ENCODE peak calls at places on chromosomes 6 and 20, in seven cellular contexts. One of them, this sample, is unnamed.

GRCh38 chr6:24883618-24884017 is 52.1 kb downstream of the RIPOR2 start:
- DNase-seq in breast epithelium: no peak
- DNase-seq in suprapubic skin: no peak
- DNase-seq in IMR-90: peak; percentile 93
- DNase-seq in ovary: no peak
- DNase-seq in stomach: no peak
- DNase-seq in heart left ventricle: no peak
- DNase-seq in this sample: no peak

GRCh38 chr6:130366011-130366963 is at the start of gene TMEM200A:
- DNase-seq in breast epithelium: peak; percentile 32
- DNase-seq in suprapubic skin: peak; percentile 82
- DNase-seq in IMR-90: peak; percentile 51
- DNase-seq in ovary: peak; percentile 71
- DNase-seq in stomach: peak; percentile 30
- DNase-seq in heart left ventricle: peak; percentile 26
- DNase-seq in this sample: no peak

GRCh38 chr6:97726378-97726777 is 443.4 kb upstream of the MMS22L start:
- DNase-seq in breast epithelium: no peak
- DNase-seq in suprapubic skin: no peak
- DNase-seq in IMR-90: no peak
- DNase-seq in ovary: no peak
- DNase-seq in stomach: no peak
- DNase-seq in heart left ventricle: no peak
- DNase-seq in this sample: no peak

GRCh38 chr6:143538374-143538773 is 26.9 kb upstream of the FUCA2 start:
- DNase-seq in breast epithelium: no peak
- DNase-seq in suprapubic skin: no peak
- DNase-seq in IMR-90: no peak
- DNase-seq in ovary: no peak
- DNase-seq in stomach: no peak
- DNase-seq in heart left ventricle: no peak
- DNase-seq in this sample: no peak

GRCh38 chr6:139531148-139531547 is 156.7 kb upstream of the CITED2 start:
- DNase-seq in breast epithelium: no peak
- DNase-seq in suprapubic skin: no peak
- DNase-seq in IMR-90: peak; percentile 62
- DNase-seq in ovary: no peak
- DNase-seq in stomach: no peak
- DNase-seq in heart left ventricle: no peak
- DNase-seq in this sample: no peak

GRCh38 chr6:148760568-148761531 is 14.0 kb downstream of the UST start:
- DNase-seq in breast epithelium: peak; percentile 30
- DNase-seq in suprapubic skin: peak; percentile 87
- DNase-seq in IMR-90: peak; percentile 92
- DNase-seq in ovary: peak; percentile 71
- DNase-seq in stomach: peak; percentile 35
- DNase-seq in heart left ventricle: peak; percentile 57
- DNase-seq in this sample: peak; percentile 18

GRCh38 chr6:105282801-105283585 is 103.2 kb upstream of the POPDC3 start:
- DNase-seq in breast epithelium: no peak
- DNase-seq in suprapubic skin: no peak
- DNase-seq in IMR-90: no peak
- DNase-seq in ovary: no peak
- DNase-seq in stomach: no peak
- DNase-seq in heart left ventricle: no peak
- DNase-seq in this sample: no peak

GRCh38 chr6:27359231-27359630 is 29.3 kb upstream of the ZNF391 start:
- DNase-seq in breast epithelium: no peak
- DNase-seq in suprapubic skin: no peak
- DNase-seq in IMR-90: no peak
- DNase-seq in ovary: no peak
- DNase-seq in stomach: no peak
- DNase-seq in heart left ventricle: no peak
- DNase-seq in this sample: no peak

GRCh38 chr20:63547484-63548480 is at the start of gene SRMS:
- DNase-seq in breast epithelium: no peak
- DNase-seq in suprapubic skin: no peak
- DNase-seq in IMR-90: no peak
- DNase-seq in ovary: no peak
- DNase-seq in stomach: no peak
- DNase-seq in heart left ventricle: no peak
- DNase-seq in this sample: no peak

GRCh38 chr6:156822747-156823206 is 45.6 kb downstream of the ARID1B start:
- DNase-seq in breast epithelium: no peak
- DNase-seq in suprapubic skin: no peak
- DNase-seq in IMR-90: no peak
- DNase-seq in ovary: no peak
- DNase-seq in stomach: no peak
- DNase-seq in heart left ventricle: no peak
- DNase-seq in this sample: no peak

GRCh38 chr20:17897566-17898307 is 70.9 kb downstream of the SNX5 start:
- DNase-seq in breast epithelium: no peak
- DNase-seq in suprapubic skin: no peak
- DNase-seq in IMR-90: no peak
- DNase-seq in ovary: no peak
- DNase-seq in stomach: no peak
- DNase-seq in heart left ventricle: no peak
- DNase-seq in this sample: no peak

GRCh38 chr6:27471365-27472115 is 1.4 kb downstream of the ZNF184 start:
- DNase-seq in breast epithelium: no peak
- DNase-seq in suprapubic skin: no peak
- DNase-seq in IMR-90: no peak
- DNase-seq in ovary: no peak
- DNase-seq in stomach: no peak
- DNase-seq in heart left ventricle: no peak
- DNase-seq in this sample: no peak

GRCh38 chr20:34256629-34257124 is 15.5 kb downstream of the ASIP start:
- DNase-seq in breast epithelium: no peak
- DNase-seq in suprapubic skin: no peak
- DNase-seq in IMR-90: no peak
- DNase-seq in ovary: no peak
- DNase-seq in stomach: no peak
- DNase-seq in heart left ventricle: no peak
- DNase-seq in this sample: no peak

GRCh38 chr20:62985089-62985778 is 21.5 kb downstream of the BHLHE23 start:
- DNase-seq in breast epithelium: no peak
- DNase-seq in suprapubic skin: no peak
- DNase-seq in IMR-90: no peak
- DNase-seq in ovary: no peak
- DNase-seq in stomach: no peak
- DNase-seq in heart left ventricle: no peak
- DNase-seq in this sample: no peak

GRCh38 chr20:21229163-21229562 is 74.0 kb upstream of the XRN2 start:
- DNase-seq in breast epithelium: no peak
- DNase-seq in suprapubic skin: no peak
- DNase-seq in IMR-90: peak; percentile 15
- DNase-seq in ovary: no peak
- DNase-seq in stomach: no peak
- DNase-seq in heart left ventricle: no peak
- DNase-seq in this sample: no peak

GRCh38 chr20:60010689-60011417 is 52.6 kb downstream of the CDH26 start:
- DNase-seq in breast epithelium: no peak
- DNase-seq in suprapubic skin: no peak
- DNase-seq in IMR-90: no peak
- DNase-seq in ovary: no peak
- DNase-seq in stomach: no peak
- DNase-seq in heart left ventricle: no peak
- DNase-seq in this sample: no peak

DNA sequence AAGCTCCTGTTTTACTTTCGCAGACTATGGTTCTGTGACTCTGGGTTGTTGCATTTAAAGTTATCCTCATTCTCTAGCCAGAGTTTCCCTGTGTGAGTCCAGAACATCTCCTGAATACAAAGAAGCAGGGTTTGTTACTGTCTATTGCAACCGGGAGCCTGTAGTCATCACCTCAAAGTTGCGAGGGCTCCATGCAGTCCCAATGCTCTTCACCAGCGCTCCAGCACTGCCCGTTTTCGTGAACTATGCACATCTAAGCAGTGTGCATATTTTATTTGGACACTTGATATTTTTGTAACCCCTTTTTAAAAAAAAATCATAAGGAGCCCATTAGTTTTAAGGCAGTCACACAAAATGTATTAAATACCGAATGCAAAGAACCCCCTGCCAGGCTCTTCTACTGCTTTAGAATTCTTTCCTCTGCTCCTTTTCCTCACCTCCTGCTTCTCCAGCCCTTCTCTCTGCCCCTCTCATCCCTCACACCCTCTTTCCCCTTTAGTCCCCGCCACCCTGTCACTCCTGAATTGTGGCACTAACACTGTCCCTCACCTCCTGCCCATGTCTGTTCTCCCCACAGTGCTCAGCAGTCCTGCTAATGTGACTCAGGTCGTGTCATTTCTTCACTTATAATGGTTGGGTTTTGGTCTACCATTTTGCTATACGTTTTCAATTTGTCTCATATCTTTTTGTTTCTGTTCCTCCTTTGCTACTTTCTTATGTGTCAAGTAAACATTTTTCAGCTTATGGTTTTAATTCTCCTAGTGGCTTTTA is 1.1 kb upstream of the HLA-C start:
- DNase-seq in breast epithelium: no peak
- DNase-seq in suprapubic skin: no peak
- DNase-seq in IMR-90: no peak
- DNase-seq in ovary: no peak
- DNase-seq in stomach: no peak
- DNase-seq in heart left ventricle: no peak
- DNase-seq in this sample: no peak
- H3K27ac ChIP-seq in breast epithelium: peak overlapping the region; percentile 86
- H3K27ac ChIP-seq in suprapubic skin: peak overlapping the region; percentile 95
- H3K27ac ChIP-seq in IMR-90: no peak overlapping the region
- H3K27ac ChIP-seq in ovary: no peak overlapping the region
- H3K27ac ChIP-seq in stomach: peak overlapping the region; percentile 99
- H3K27ac ChIP-seq in heart left ventricle: peak overlapping the region; percentile 98
- H3K27ac ChIP-seq in this sample: peak overlapping the region; percentile 82

GRCh38 chr6:33167374-33168148 is 24.7 kb downstream of the COL11A2 start:
- DNase-seq in breast epithelium: no peak
- DNase-seq in suprapubic skin: no peak
- DNase-seq in IMR-90: no peak
- DNase-seq in ovary: no peak
- DNase-seq in stomach: no peak
- DNase-seq in heart left ventricle: no peak
- DNase-seq in this sample: no peak
- TF ChIP-seq POLR2A in breast epithelium: no peak
- TF ChIP-seq POLR2A in suprapubic skin: no peak
- TF ChIP-seq POLR2A in IMR-90: no peak
- TF ChIP-seq POLR2A in ovary: no peak
- TF ChIP-seq POLR2A in stomach: no peak
- TF ChIP-seq POLR2A in heart left ventricle: no peak
- TF ChIP-seq POLR2A in this sample: no peak

DNA sequence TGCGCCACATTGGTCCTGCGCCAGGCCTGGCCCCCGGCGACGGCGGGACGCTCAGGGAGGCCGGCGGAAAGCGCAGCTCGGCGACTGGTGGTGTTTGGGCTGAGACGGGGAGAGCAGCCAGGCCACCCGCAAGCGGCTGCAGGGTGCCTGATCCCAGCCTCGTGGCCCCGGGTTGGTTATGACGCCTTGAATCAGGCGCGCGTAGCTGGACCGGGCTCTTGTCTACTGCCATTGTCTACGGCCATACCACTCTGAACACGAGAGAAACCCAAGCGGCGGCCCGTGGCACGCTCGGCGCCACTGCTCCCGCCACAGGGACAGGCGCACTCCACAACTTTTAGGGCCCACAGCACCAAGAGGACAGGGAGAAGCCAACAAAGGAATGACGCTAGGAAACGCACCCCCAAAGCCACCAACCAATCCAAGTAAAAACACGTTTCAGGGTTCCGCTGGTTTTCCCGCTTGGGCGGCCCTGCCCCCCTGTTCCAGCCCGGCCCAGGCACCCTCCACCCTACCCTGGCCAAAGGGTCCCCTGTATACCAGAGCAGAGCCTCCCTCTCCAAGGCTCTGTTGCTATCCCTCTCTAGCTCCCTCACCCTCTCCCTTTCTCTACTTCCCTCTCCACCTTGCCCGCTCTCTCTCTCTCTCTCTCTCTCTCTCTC is 1849.3 kb upstream of the DEFB115 start:
- DNase-seq in breast epithelium: no peak
- DNase-seq in suprapubic skin: no peak
- DNase-seq in IMR-90: no peak
- DNase-seq in ovary: no peak
- DNase-seq in stomach: no peak
- DNase-seq in heart left ventricle: no peak
- DNase-seq in this sample: no peak
- H3K9me3 ChIP-seq in breast epithelium: peaks cover 36% of the 10 kb centered on the region
- H3K9me3 ChIP-seq in suprapubic skin: no peaks in the 10 kb centered on the region
- H3K9me3 ChIP-seq in IMR-90: peaks cover 26% of the 10 kb centered on the region
- H3K9me3 ChIP-seq in ovary: no peaks in the 10 kb centered on the region
- H3K9me3 ChIP-seq in stomach: peaks cover 4% of the 10 kb centered on the region
- H3K9me3 ChIP-seq in heart left ventricle: peaks cover 12% of the 10 kb centered on the region
- H3K9me3 ChIP-seq in this sample: no peaks in the 10 kb centered on the region

GRCh38 chr20:38129893-38130609 is 35.0 kb downstream of the TGM2 start:
- DNase-seq in breast epithelium: no peak
- DNase-seq in suprapubic skin: no peak
- DNase-seq in IMR-90: no peak
- DNase-seq in ovary: no peak
- DNase-seq in stomach: no peak
- DNase-seq in heart left ventricle: peak; percentile 29
- DNase-seq in this sample: no peak
- H3K27ac ChIP-seq in breast epithelium: no peak overlapping the region
- H3K27ac ChIP-seq in suprapubic skin: no peak overlapping the region
- H3K27ac ChIP-seq in IMR-90: no peak overlapping the region
- H3K27ac ChIP-seq in ovary: no peak overlapping the region
- H3K27ac ChIP-seq in stomach: no peak overlapping the region
- H3K27ac ChIP-seq in heart left ventricle: peak overlapping the region; percentile 32
- H3K27ac ChIP-seq in this sample: no peak overlapping the region

DNA sequence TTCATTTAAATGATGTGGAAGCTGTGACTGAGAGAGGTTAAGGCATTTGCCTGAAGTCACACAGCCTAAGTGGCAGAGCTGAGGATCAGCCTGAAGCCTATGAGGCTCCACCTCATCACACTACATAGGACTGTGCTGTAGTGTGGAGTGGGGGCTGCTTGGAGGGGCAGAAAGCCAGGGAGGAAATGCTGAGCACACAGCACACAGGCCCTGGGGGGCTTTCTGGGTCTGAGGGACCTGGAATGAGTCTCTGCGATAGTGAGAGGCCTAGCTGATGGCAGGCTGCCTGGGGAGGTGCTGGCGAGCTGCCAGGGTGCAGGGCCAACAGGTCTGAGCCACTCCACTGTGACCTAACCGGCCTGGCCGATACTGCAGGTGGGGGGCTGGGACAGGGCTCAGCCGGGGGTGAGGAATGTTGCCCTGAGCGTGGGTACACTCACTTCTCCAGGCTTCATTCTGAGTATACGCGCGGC is 2.2 kb upstream of the ARHGAP40 start:
- DNase-seq in breast epithelium: peak; percentile 72
- DNase-seq in suprapubic skin: no peak
- DNase-seq in IMR-90: no peak
- DNase-seq in ovary: no peak
- DNase-seq in stomach: peak; percentile 85
- DNase-seq in heart left ventricle: peak; percentile 82
- DNase-seq in this sample: no peak
- TF ChIP-seq POLR2A in breast epithelium: no peak
- TF ChIP-seq POLR2A in suprapubic skin: no peak
- TF ChIP-seq POLR2A in IMR-90: no peak
- TF ChIP-seq POLR2A in ovary: no peak
- TF ChIP-seq POLR2A in stomach: no peak
- TF ChIP-seq POLR2A in heart left ventricle: no peak
- TF ChIP-seq POLR2A in this sample: no peak

GRCh38 chr6:133767571-133767970 is 121.3 kb upstream of the TCF21 start:
- DNase-seq in breast epithelium: no peak
- DNase-seq in suprapubic skin: no peak
- DNase-seq in IMR-90: peak; percentile 63
- DNase-seq in ovary: no peak
- DNase-seq in stomach: no peak
- DNase-seq in heart left ventricle: no peak
- DNase-seq in this sample: no peak
- H3K9me3 ChIP-seq in breast epithelium: no peaks in the 10 kb centered on the region
- H3K9me3 ChIP-seq in suprapubic skin: no peaks in the 10 kb centered on the region
- H3K9me3 ChIP-seq in IMR-90: no peaks in the 10 kb centered on the region
- H3K9me3 ChIP-seq in ovary: no peaks in the 10 kb centered on the region
- H3K9me3 ChIP-seq in stomach: no peaks in the 10 kb centered on the region
- H3K9me3 ChIP-seq in heart left ventricle: no peaks in the 10 kb centered on the region
- H3K9me3 ChIP-seq in this sample: no peaks in the 10 kb centered on the region